ENCODE peak calls at places on chromosome 2, in seven cellular contexts. T is ovary, E is neural progenitor cell, S is thoracic aorta, N is heart right ventricle, P is GM23248, K is tibial nerve. D is an unnamed sample. For H3K4me1, the result is how much of the 10 kb centered on the place peaks cover.

GRCh38 chr2:20232837-20233207 is 7.9 kb upstream of the SDC1 start:
- DNase-seq in K (no peak), S (no peak), N (no peak), P (no peak), E (no peak), T (no peak), D (peak)

GRCh38 chr2:164992818-164993217 is 37.5 kb upstream of the SLC38A11 start:
- DNase-seq in E (peak), N (peak), K (peak), P (peak), T (peak), S (no peak), D (peak)

GRCh38 chr2:187711122-187711521 is 156.9 kb upstream of the TFPI start:
- DNase-seq in T (no peak), N (no peak), E (no peak), S (no peak), K (no peak), P (no peak), D (no peak)

GRCh38 chr2:220847587-220847986 is 724.5 kb downstream of the EPHA4 start:
- DNase-seq in P (peak), E (no peak), N (no peak), S (no peak), T (no peak), K (no peak), D (no peak)

GRCh38 chr2:226664140-226664539 is 135.5 kb downstream of the IRS1 start:
- DNase-seq in P (no peak), K (no peak), E (no peak), T (no peak), S (no peak), N (peak), D (no peak)

GRCh38 chr2:20356042-20356441 is 5.4 kb upstream of the PUM2 start:
- DNase-seq in P (peak), S (no peak), E (no peak), T (no peak), K (no peak), N (no peak), D (no peak)

GRCh38 chr2:234548720-234549420 is 52.0 kb upstream of the ARL4C start:
- DNase-seq in N (peak), T (no peak), E (no peak), P (peak), S (no peak), K (no peak), D (no peak)

GRCh38 chr2:72146357-72147302 is 1.0 kb downstream of the CYP26B1 start:
- DNase-seq in K (peak), E (peak), T (peak), P (no peak), S (no peak), N (no peak), D (peak)

GRCh38 chr2:157837851-157838441 is 38.2 kb downstream of the ACVR1 start:
- DNase-seq in N (peak), K (no peak), T (no peak), P (peak), S (no peak), E (no peak), D (no peak)

GRCh38 chr2:46984642-46985476 is 69.3 kb upstream of the MCFD2 start:
- DNase-seq in S (peak), T (peak), N (peak), E (no peak), K (peak), P (peak), D (no peak)

DNA sequence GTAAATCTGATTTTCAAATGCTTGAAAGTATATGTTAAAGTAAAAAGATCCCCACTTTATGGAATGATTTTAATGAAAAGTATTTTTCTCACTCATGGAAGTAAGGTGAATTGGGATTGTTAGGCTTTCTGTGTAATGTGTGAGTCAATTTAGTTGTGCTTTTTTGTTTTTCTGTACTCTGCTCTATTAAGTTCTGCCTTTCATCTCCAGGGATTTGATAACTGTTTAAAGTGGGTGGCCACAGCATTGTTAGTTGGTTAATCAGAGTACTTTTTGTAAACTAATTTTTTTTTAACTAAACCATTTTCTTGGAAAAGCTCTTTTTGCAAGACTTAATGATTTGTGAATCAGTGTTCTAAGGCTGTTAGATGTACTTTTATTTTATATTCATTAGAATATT is 76.8 kb downstream of the ABI2 start:
- DNase-seq in T (no peak), K (no peak), S (no peak), N (no peak), P (peak), E (no peak), D (no peak)
- H3K4me1 ChIP-seq in T (under half), K (under half), S (under half), N (under half), P (half or more), E (under half), D (under half)

GRCh38 chr2:239260546-239261327 is 140.1 kb downstream of the HDAC4 start:
- DNase-seq in N (no peak), P (no peak), K (no peak), S (no peak), T (no peak), E (no peak), D (no peak)
- H3K4me1 ChIP-seq in N (half or more), P (under half), K (half or more), S (under half), T (under half), E (under half), D (under half)

GRCh38 chr2:219419331-219420197 is 1.4 kb downstream of the DES start:
- DNase-seq in S (no peak), P (no peak), T (no peak), E (no peak), N (peak), K (no peak), D (no peak)

GRCh38 chr2:219421323-219421722 is 3.1 kb downstream of the DES start:
- DNase-seq in E (no peak), K (no peak), P (no peak), S (no peak), N (no peak), T (no peak), D (no peak)

GRCh38 chr2:219422944-219423534 is 4.9 kb downstream of the DES start:
- DNase-seq in K (no peak), T (no peak), S (no peak), P (no peak), E (no peak), N (no peak), D (no peak)

GRCh38 chr2:219418570-219419189 is 503 bp downstream of the DES start:
- DNase-seq in T (no peak), K (no peak), S (no peak), P (peak), E (peak), N (no peak), D (no peak)

GRCh38 chr2:219420687-219421086 is 2.5 kb downstream of the DES start:
- DNase-seq in E (no peak), T (no peak), S (no peak), N (no peak), K (no peak), P (no peak), D (no peak)
- H3K4me1 ChIP-seq in E (under half), T (under half), S (under half), N (under half), K (under half), P (under half), D (under half)

GRCh38 chr2:217933326-217933993 is 69.3 kb downstream of the TNS1 start:
- DNase-seq in N (no peak), E (no peak), S (no peak), K (no peak), P (no peak), T (no peak), D (no peak)

GRCh38 chr2:217929757-217930707 is 72.8 kb downstream of the TNS1 start:
- DNase-seq in S (no peak), N (no peak), T (no peak), K (no peak), P (peak), E (no peak), D (no peak)

GRCh38 chr2:217932661-217933325 is 70.0 kb downstream of the TNS1 start:
- DNase-seq in P (peak), S (no peak), T (no peak), E (peak), N (peak), K (no peak), D (no peak)

GRCh38 chr2:217930783-217931563 is 71.8 kb downstream of the TNS1 start:
- DNase-seq in N (no peak), S (no peak), P (peak), T (no peak), E (no peak), K (no peak), D (no peak)

DNA sequence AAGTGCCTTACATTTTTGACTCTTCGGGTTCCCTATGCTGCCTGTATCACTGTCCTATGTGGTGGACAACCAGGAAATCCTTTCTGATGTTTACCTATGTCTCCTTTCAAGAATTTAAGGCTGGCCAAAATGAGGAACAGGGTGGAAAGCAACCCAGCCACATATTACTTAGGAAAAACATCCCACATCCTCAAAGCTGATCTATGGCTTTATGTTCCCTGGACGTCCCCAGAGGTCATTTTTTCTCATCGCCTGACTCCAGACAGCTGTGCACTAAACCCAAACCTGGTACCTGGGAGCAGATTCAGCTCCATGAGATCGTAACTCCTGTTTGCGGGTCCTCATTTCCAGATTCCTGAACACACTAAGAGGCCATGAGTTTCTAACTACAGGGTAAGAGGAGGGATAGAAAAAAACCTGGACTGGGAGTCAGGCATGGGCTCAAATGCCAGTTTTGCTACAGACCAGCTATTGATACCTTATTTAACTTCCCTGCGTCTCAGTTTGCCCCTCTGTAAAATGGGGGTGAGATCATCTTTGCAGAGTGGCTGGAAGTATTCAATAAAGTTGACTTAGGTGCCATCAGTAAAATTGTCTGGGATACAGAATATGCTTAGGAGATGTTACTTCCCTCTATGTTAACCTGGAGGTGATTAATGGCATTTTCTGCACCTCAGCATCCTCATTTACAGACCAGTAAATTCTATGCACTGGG is 70.8 kb downstream of the TNS1 start:
- DNase-seq in T (no peak), N (no peak), E (no peak), P (no peak), S (no peak), K (no peak), D (no peak)
- H3K4me1 ChIP-seq in T (half or more), N (half or more), E (under half), P (half or more), S (half or more), K (half or more), D (under half)

GRCh38 chr2:64455545-64455944 is 1.6 kb downstream of the LGALSL start:
- DNase-seq in E (no peak), S (no peak), P (no peak), T (no peak), N (no peak), K (no peak), D (peak)

GRCh38 chr2:64459575-64459974 is 5.6 kb downstream of the LGALSL start:
- DNase-seq in T (no peak), P (no peak), N (no peak), E (no peak), K (no peak), S (no peak), D (no peak)

GRCh38 chr2:64455031-64455332 is 1.0 kb downstream of the LGALSL start:
- DNase-seq in P (no peak), N (no peak), S (no peak), E (no peak), K (no peak), T (no peak), D (no peak)

GRCh38 chr2:64456298-64456697 is 2.3 kb downstream of the LGALSL start:
- DNase-seq in P (no peak), E (no peak), T (no peak), N (no peak), S (no peak), K (no peak), D (no peak)

GRCh38 chr2:64457518-64457917 is 3.6 kb downstream of the LGALSL start:
- DNase-seq in S (no peak), K (no peak), P (no peak), N (no peak), E (no peak), T (no peak), D (no peak)
- H3K4me1 ChIP-seq in S (under half), K (under half), P (under half), N (under half), E (under half), T (under half), D (half or more)

GRCh38 chr2:134401789-134402188 is 147.9 kb downstream of the MGAT5 start:
- DNase-seq in N (peak), S (no peak), E (no peak), T (no peak), K (peak), P (peak), D (no peak)
- H3K4me1 ChIP-seq in N (half or more), S (under half), E (under half), T (under half), K (under half), P (half or more), D (under half)

GRCh38 chr2:201130524-201131186 is 14.7 kb downstream of the CFLAR start:
- DNase-seq in P (peak), S (no peak), K (no peak), N (peak), E (no peak), T (no peak), D (no peak)
- H3K4me1 ChIP-seq in P (half or more), S (half or more), K (half or more), N (half or more), E (under half), T (under half), D (under half)

GRCh38 chr2:205612661-205613060 is 69.6 kb upstream of the NRP2 start:
- DNase-seq in E (no peak), T (no peak), K (no peak), P (no peak), N (no peak), S (no peak), D (no peak)
- H3K4me1 ChIP-seq in E (under half), T (under half), K (under half), P (under half), N (under half), S (under half), D (under half)